ENCODE peak calls at places on chromosome 18, in five cellular contexts. R is NCI-H2107, M is activated T-cell treated with anti-CD3 and anti-CD28 coated beads for 1 hour, C is HS-5, P is DMS153. V is an unnamed sample.

GRCh38 chr18:23401400-23402347 is 51.4 kb upstream of the RIOK3 start:
- DNase-seq in R (no peak), M (no peak), C (peak; percentile 67), P (peak; percentile 75), V (peak; percentile 26)

GRCh38 chr18:2529154-2529553 is 42.2 kb downstream of the METTL4 start:
- DNase-seq in P (no peak), M (no peak), R (no peak), C (no peak), V (no peak)

GRCh38 chr18:3511980-3512379 is 62.0 kb downstream of the TGIF1 start:
- DNase-seq in R (no peak), P (no peak), C (peak; percentile 34), M (no peak), V (peak; percentile 76)

GRCh38 chr18:40984856-40985255 is 970.2 kb upstream of the PIK3C3 start:
- DNase-seq in R (no peak), P (no peak), C (no peak), M (no peak), V (no peak)

GRCh38 chr18:30446605-30447004 is 595.9 kb downstream of the DSC3 start:
- DNase-seq in P (no peak), R (no peak), C (no peak), M (no peak), V (no peak)

GRCh38 chr18:76999077-76999476 is 133.5 kb downstream of the MBP start:
- DNase-seq in M (no peak), C (no peak), P (no peak), R (no peak), V (no peak)

GRCh38 chr18:70296289-70296688 is 7.4 kb downstream of the SOCS6 start:
- DNase-seq in C (no peak), M (no peak), R (no peak), P (no peak), V (no peak)

GRCh38 chr18:56238576-56238975 is 399.8 kb downstream of the TXNL1 start:
- DNase-seq in M (no peak), P (no peak), C (no peak), R (no peak), V (no peak)

GRCh38 chr18:24913507-24914147 is 438.3 kb downstream of the ZNF521 start:
- DNase-seq in C (no peak), P (no peak), M (no peak), R (no peak), V (peak; percentile 40)

GRCh38 chr18:74898965-74899364 is 301.3 kb downstream of the ZNF407 start:
- DNase-seq in C (peak; percentile 9), P (peak; percentile 74), M (no peak), R (peak; percentile 42), V (peak; percentile 10)

GRCh38 chr18:23619388-23619873 is 33.1 kb upstream of the NPC1 start:
- DNase-seq in M (no peak), C (no peak), P (no peak), R (no peak), V (peak; percentile 48)

GRCh38 chr18:75253784-75254183 is 43.2 kb downstream of the TSHZ1 start:
- DNase-seq in C (no peak), M (no peak), P (no peak), R (no peak), V (peak; percentile 40)

GRCh38 chr18:63451774-63452173 is 25.0 kb upstream of the SERPINB5 start:
- DNase-seq in M (no peak), P (no peak), R (no peak), C (no peak), V (no peak)